ENCODE peak calls at places on chromosomes 11 and 22, in five cellular contexts. A is sigmoid colon, Q is HCT116, J is prostate gland, S is tibial nerve. I is an unnamed sample. For H3K36me3, the result is how much of the 10 kb centered on the place peaks cover.

GRCh38 chr11:60858236-60858635 is 2.5 kb upstream of the PTGDR2 start:
- DNase-seq in A (no peak), Q (no peak), J (no peak), S (no peak), I (no peak)

GRCh38 chr11:104467414-104467813 is 303.5 kb upstream of the PDGFD start:
- DNase-seq in A (no peak), Q (no peak), J (no peak), S (no peak), I (no peak)

GRCh38 chr11:71381781-71382505 is 66.2 kb downstream of the DHCR7 start:
- DNase-seq in A (no peak), Q (no peak), J (no peak), S (no peak), I (no peak)

GRCh38 chr22:41094036-41094435 is 1.6 kb downstream of the EP300 start:
- DNase-seq in A (no peak), Q (no peak), J (no peak), S (no peak), I (no peak)

GRCh38 chr11:68014157-68014965 is 4.2 kb downstream of the ALDH3B1 start:
- DNase-seq in A (peak), Q (peak), J (no peak), S (peak), I (no peak)

GRCh38 chr11:26931248-26931631 is 62.7 kb upstream of the FIBIN start:
- DNase-seq in A (no peak), Q (no peak), J (no peak), S (peak), I (no peak)

GRCh38 chr22:50014655-50015401 is 2.3 kb upstream of the IL17REL start:
- DNase-seq in A (peak), Q (no peak), J (no peak), S (no peak), I (no peak)

GRCh38 chr11:128040603-128041002 is 546.8 kb downstream of the ETS1 start:
- DNase-seq in A (no peak), Q (no peak), J (no peak), S (no peak), I (no peak)

GRCh38 chr11:119729581-119730346 is 764 bp upstream of the NECTIN1 start:
- DNase-seq in A (peak), Q (peak), J (peak), S (peak), I (peak)

GRCh38 chr11:76251223-76251575 is 44.9 kb upstream of the WNT11 start:
- DNase-seq in A (no peak), Q (no peak), J (no peak), S (no peak), I (no peak)

GRCh38 chr11:28632338-28632737 is 524.1 kb downstream of the METTL15 start:
- DNase-seq in A (no peak), Q (no peak), J (no peak), S (no peak), I (no peak)

GRCh38 chr22:46079861-46080821 is 70.2 kb upstream of the PPARA start:
- DNase-seq in A (peak), Q (no peak), J (peak), S (peak), I (peak)

GRCh38 chr22:19896665-19897355 is 42.1 kb upstream of the GNB1L start:
- DNase-seq in A (no peak), Q (no peak), J (no peak), S (no peak), I (no peak)

GRCh38 chr11:132278801-132279574 is 908.6 kb downstream of the NTM start:
- DNase-seq in A (no peak), Q (no peak), J (no peak), S (peak), I (no peak)

GRCh38 chr22:50731811-50732624 is 6.0 kb upstream of the ACR start:
- DNase-seq in A (no peak), Q (peak), J (no peak), S (no peak), I (no peak)

GRCh38 chr11:131025421-131026126 is 109.3 kb upstream of the SNX19 start:
- DNase-seq in A (no peak), Q (no peak), J (no peak), S (no peak), I (no peak)

GRCh38 chr11:65380460-65381126 is 1.9 kb downstream of the SLC25A45 start:
- DNase-seq in A (no peak), Q (no peak), J (no peak), S (no peak), I (no peak)

GRCh38 chr11:14789879-14790484 is 102.0 kb downstream of the CYP2R1 start:
- DNase-seq in A (no peak), Q (no peak), J (no peak), S (no peak), I (no peak)

GRCh38 chr22:29748248-29748893 is 18.4 kb downstream of the ZMAT5 start:
- DNase-seq in A (no peak), Q (no peak), J (no peak), S (no peak), I (no peak)

GRCh38 chr11:368414-369335 is 624 bp upstream of the B4GALNT4 start:
- DNase-seq in A (no peak), Q (no peak), J (no peak), S (peak), I (no peak)

GRCh38 chr11:9662273-9662672 is 1.6 kb upstream of the SWAP70 start:
- DNase-seq in A (no peak), Q (no peak), J (no peak), S (no peak), I (no peak)

GRCh38 chr11:94315664-94316063 is 11.3 kb downstream of the IZUMO1R start:
- DNase-seq in A (no peak), Q (no peak), J (no peak), S (no peak), I (no peak)
- TF ChIP-seq POLR2A in A (no peak), Q (no peak), J (no peak), S (no peak), I (no peak)

DNA sequence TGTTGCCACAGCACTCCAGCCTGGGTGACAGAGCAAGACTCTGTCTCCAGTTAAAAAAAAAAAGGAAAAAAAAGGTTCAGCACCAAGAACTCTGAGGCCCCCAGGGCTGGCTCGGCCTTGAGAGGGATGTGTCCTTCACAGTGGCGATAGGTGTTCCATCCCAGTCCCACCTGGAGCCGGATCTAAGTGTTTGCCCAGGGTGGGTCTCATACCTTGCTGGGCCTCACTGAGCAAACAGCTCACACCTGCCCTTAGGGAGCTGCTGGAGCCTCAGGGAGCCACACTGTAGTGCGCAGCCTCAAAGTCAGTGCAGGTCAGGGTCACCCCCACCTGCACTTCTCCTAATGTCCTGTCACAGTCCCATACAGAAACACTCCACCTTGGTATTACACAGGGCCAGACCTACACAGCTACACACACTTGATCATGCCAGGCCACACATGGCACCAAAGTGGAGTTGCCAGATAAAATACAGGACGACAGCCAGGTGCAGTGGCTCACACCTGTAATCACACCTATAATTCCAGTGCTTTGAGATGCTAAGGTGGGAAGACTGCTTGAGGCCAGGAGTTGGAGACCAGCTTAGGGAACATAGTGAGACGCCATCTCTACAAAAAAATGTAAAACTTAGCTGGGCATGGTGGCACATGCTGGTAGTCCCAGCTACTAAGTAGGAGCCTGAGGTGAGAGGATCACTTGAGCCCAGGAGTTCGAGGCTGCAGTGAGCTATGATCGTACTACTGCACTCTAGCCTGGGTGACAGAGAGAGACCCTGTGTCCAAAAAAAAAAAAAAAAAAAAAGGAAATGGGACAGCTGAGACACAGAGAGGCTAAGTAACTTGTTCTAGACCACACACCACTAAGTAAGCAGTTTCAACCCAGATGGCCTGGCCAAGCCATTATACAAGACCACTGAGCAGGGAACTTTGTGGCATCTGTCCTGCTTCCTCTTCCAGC is 7.3 kb downstream of the STARD10 start:
- DNase-seq in A (no peak), Q (no peak), J (peak), S (no peak), I (no peak)
- H3K36me3 ChIP-seq in A (under half), Q (under half), J (under half), S (under half), I (under half)

GRCh38 chr11:12893787-12894672 is 115.1 kb upstream of the RASSF10 start:
- DNase-seq in A (peak), Q (peak), J (peak), S (peak), I (no peak)
- TF ChIP-seq CTCF in A (peak), Q (peak), J (peak), S (peak), I (peak)

GRCh38 chr11:115921540-115921939 is 417.3 kb upstream of the CADM1 start:
- DNase-seq in A (no peak), Q (no peak), J (no peak), S (no peak), I (no peak)
- TF ChIP-seq POLR2A in A (no peak), Q (no peak), J (no peak), S (no peak), I (no peak)

DNA sequence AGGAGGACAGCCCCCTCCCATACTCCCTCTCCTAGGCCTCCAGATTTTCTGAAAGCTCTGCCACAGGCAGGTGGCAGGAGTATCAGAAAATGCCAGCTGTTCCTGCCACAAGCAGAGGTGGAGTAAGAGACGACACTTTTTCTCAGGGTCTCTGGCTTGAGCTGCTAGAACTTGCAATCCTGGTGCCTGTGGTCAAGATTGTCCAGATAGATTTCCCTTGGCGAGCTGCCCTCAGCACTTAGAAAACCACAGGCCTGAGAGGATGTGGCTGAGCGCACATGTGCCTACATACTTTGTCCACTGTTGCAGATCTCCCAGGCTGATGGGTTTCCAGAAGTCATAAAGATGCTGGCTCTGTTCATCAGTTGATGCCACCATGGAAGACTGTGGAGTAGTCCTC is 65.7 kb upstream of the NAV2 start:
- DNase-seq in A (no peak), Q (no peak), J (no peak), S (peak), I (no peak)
- H3K36me3 ChIP-seq in A (under half), Q (under half), J (under half), S (under half), I (under half)

DNA sequence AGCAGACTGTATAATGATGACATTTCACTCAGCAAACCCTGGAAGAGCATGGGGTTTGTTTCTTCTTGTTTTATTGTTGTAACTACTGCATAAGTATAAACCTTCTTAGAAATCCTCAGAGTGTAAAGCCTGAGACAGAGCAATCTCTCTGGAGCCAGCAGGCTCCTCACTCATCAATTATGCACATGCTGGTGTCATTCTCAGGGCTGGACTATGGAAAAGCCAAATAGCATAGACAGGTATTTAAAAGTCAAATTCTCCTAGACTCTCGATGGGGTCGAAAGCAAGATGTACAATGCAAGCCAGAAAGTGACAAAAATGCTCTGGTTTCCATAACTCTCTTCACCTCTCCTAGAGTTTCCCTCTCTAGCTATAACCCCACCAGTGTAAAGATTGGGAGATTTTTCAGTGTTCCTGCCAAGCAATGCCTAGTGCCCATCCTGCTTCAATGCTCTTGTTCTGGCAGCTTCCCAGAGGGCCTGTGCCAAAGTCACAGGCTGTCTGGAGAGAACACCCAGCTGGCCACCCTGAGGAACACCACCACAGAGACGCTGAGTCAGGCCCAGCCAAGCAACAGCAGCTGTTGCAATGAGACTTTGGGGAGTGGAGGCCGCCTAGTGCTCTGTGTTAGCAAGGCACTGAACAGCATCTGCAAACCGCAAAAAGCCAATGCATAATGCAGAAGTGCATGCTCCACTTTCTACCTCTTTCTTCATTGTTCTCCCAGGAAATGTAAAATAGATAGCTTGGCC is 167.9 kb downstream of the NXPE2 start:
- DNase-seq in A (no peak), Q (no peak), J (no peak), S (no peak), I (peak)
- TF ChIP-seq CTCF in A (no peak), Q (no peak), J (no peak), S (no peak), I (peak)

GRCh38 chr22:37519268-37520195 is at the start of gene CARD10:
- DNase-seq in A (no peak), Q (no peak), J (no peak), S (no peak), I (no peak)
- TF ChIP-seq POLR2A in A (no peak), Q (no peak), J (peak), S (peak), I (no peak)

DNA sequence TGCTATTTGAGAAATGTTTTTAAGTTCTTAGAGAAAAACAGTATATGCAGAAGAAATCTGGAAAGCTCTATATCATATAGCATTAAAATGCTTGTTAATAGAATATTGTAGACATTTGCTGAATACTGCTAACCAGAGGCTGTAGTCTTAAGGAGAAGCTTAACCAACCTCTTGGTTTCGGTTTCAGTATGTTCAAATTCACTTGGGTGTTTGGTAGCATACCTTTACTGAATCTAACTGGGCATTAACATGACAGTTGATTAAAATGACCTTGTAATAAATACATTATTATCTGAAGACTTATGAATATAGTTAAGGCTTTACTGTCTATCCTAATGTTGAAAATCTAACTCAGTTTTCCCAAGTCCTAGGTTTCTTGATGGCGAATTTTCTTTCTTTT is 5.4 kb downstream of the PCF11 start:
- DNase-seq in A (no peak), Q (no peak), J (no peak), S (no peak), I (no peak)
- H3K36me3 ChIP-seq in A (half or more), Q (under half), J (under half), S (under half), I (under half)

GRCh38 chr11:2397005-2397404 is 3.5 kb upstream of the TSSC4 start:
- DNase-seq in A (no peak), Q (no peak), J (no peak), S (no peak), I (no peak)

GRCh38 chr11:2400069-2400760 is at the start of gene TSSC4:
- DNase-seq in A (peak), Q (peak), J (peak), S (peak), I (peak)

GRCh38 chr11:2399488-2400068 is 972 bp upstream of the TSSC4 start:
- DNase-seq in A (no peak), Q (no peak), J (no peak), S (no peak), I (no peak)

GRCh38 chr11:2400761-2401435 is 348 bp downstream of the TSSC4 start:
- DNase-seq in A (no peak), Q (no peak), J (no peak), S (no peak), I (no peak)

DNA sequence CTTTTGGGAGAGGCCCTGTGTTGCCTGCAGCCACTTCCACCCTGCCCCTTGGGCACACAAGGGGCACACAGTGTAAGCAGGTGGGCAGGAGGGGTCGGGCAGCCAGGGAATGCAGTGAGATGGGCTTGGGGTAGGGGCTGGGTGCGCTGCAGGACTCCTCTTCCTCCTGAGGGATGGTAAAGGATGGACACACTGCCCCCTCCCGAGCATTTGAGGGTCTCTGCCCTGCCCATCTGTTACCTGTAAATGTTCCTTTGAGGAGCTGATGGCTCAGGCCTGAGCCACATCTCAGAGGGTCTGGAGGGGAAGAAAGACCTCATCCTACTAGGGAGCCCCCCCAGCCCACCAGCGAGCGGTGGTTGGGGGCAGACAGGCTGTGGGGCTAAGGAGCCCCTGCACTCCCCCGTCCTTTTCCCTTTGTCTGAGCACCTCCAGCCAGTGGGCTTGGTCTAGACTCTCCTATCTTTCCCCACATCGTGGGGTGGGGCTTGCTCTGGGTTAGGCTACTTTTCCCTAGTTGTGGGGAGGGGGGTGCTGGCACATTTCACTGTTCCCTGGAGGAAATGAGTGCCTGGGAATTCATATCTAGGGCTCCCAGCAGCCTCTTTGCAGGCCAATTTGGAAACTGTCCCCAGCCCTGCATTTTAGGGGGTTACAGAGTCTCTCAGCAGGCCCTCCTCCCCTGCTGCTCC is 1.7 kb upstream of the TSSC4 start:
- DNase-seq in A (no peak), Q (no peak), J (no peak), S (no peak), I (no peak)
- TF ChIP-seq CTCF in A (no peak), Q (no peak), J (no peak), S (no peak), I (no peak)

I was measured in gastrocnemius medialis.